ENCODE peak calls at places on chromosome 19, in nine cellular contexts. One of them, this sample, is unnamed.

GRCh38 chr19:18789883-18790565 is 1.1 kb downstream of the COMP start:
- DNase-seq in upper lobe of right lung: no peak
- DNase-seq in H7: peak
- DNase-seq in bronchial epithelial cell: no peak
- DNase-seq in GM12865: peak
- DNase-seq in foreskin fibroblast: no peak
- DNase-seq in fibroblast of villous mesenchyme: peak
- DNase-seq in AG10803: no peak
- DNase-seq in IMR-90: no peak
- DNase-seq in this sample: no peak

GRCh38 chr19:44808463-44809371 is at the start of gene BCAM:
- DNase-seq in fibroblast of villous mesenchyme: peak
- DNase-seq in GM12865: no peak
- DNase-seq in IMR-90: peak
- DNase-seq in foreskin fibroblast: peak
- DNase-seq in bronchial epithelial cell: no peak
- DNase-seq in upper lobe of right lung: peak
- DNase-seq in AG10803: peak
- DNase-seq in H7: peak
- DNase-seq in this sample: no peak

GRCh38 chr19:1650627-1651009 is 1.8 kb downstream of the TCF3 start:
- DNase-seq in bronchial epithelial cell: no peak
- DNase-seq in IMR-90: peak
- DNase-seq in GM12865: peak
- DNase-seq in AG10803: no peak
- DNase-seq in upper lobe of right lung: no peak
- DNase-seq in foreskin fibroblast: peak
- DNase-seq in H7: peak
- DNase-seq in fibroblast of villous mesenchyme: peak
- DNase-seq in this sample: peak

GRCh38 chr19:48962029-48962848 is 2.9 kb upstream of the FTL start:
- DNase-seq in bronchial epithelial cell: no peak
- DNase-seq in fibroblast of villous mesenchyme: peak
- DNase-seq in AG10803: no peak
- DNase-seq in H7: peak
- DNase-seq in upper lobe of right lung: peak
- DNase-seq in GM12865: peak
- DNase-seq in IMR-90: no peak
- DNase-seq in foreskin fibroblast: no peak
- DNase-seq in this sample: peak

GRCh38 chr19:39356073-39356472 is 13.9 kb downstream of the SAMD4B start:
- DNase-seq in upper lobe of right lung: no peak
- DNase-seq in H7: no peak
- DNase-seq in IMR-90: no peak
- DNase-seq in AG10803: no peak
- DNase-seq in bronchial epithelial cell: no peak
- DNase-seq in foreskin fibroblast: no peak
- DNase-seq in GM12865: no peak
- DNase-seq in fibroblast of villous mesenchyme: no peak
- DNase-seq in this sample: no peak

GRCh38 chr19:1942078-1942933 is 1.3 kb downstream of the CSNK1G2 start:
- DNase-seq in AG10803: peak
- DNase-seq in bronchial epithelial cell: peak
- DNase-seq in IMR-90: peak
- DNase-seq in upper lobe of right lung: peak
- DNase-seq in fibroblast of villous mesenchyme: peak
- DNase-seq in H7: peak
- DNase-seq in GM12865: peak
- DNase-seq in foreskin fibroblast: peak
- DNase-seq in this sample: peak

GRCh38 chr19:8342684-8343482 is at the start of gene KANK3:
- DNase-seq in upper lobe of right lung: peak
- DNase-seq in fibroblast of villous mesenchyme: peak
- DNase-seq in IMR-90: peak
- DNase-seq in foreskin fibroblast: peak
- DNase-seq in bronchial epithelial cell: peak
- DNase-seq in AG10803: peak
- DNase-seq in H7: peak
- DNase-seq in GM12865: peak
- DNase-seq in this sample: peak

GRCh38 chr19:8609210-8610040 is 1.1 kb downstream of the ADAMTS10 start:
- DNase-seq in upper lobe of right lung: peak
- DNase-seq in GM12865: no peak
- DNase-seq in IMR-90: peak
- DNase-seq in bronchial epithelial cell: no peak
- DNase-seq in AG10803: peak
- DNase-seq in H7: peak
- DNase-seq in foreskin fibroblast: peak
- DNase-seq in fibroblast of villous mesenchyme: peak
- DNase-seq in this sample: no peak

GRCh38 chr19:812049-812816 is 9.5 kb downstream of the PLPPR3 start:
- DNase-seq in foreskin fibroblast: no peak
- DNase-seq in IMR-90: no peak
- DNase-seq in H7: peak
- DNase-seq in bronchial epithelial cell: no peak
- DNase-seq in GM12865: no peak
- DNase-seq in upper lobe of right lung: no peak
- DNase-seq in fibroblast of villous mesenchyme: no peak
- DNase-seq in AG10803: no peak
- DNase-seq in this sample: no peak

GRCh38 chr19:47444388-47444821 is 25.1 kb upstream of the MEIS3 start:
- DNase-seq in upper lobe of right lung: no peak
- DNase-seq in IMR-90: no peak
- DNase-seq in foreskin fibroblast: no peak
- DNase-seq in AG10803: no peak
- DNase-seq in bronchial epithelial cell: no peak
- DNase-seq in fibroblast of villous mesenchyme: no peak
- DNase-seq in GM12865: no peak
- DNase-seq in H7: peak
- DNase-seq in this sample: no peak

GRCh38 chr19:49564616-49565045 is 15.7 kb downstream of the NOSIP start:
- DNase-seq in fibroblast of villous mesenchyme: no peak
- DNase-seq in GM12865: no peak
- DNase-seq in foreskin fibroblast: no peak
- DNase-seq in bronchial epithelial cell: no peak
- DNase-seq in IMR-90: no peak
- DNase-seq in AG10803: no peak
- DNase-seq in upper lobe of right lung: no peak
- DNase-seq in H7: no peak
- DNase-seq in this sample: no peak

GRCh38 chr19:38708413-38709024 is 35.8 kb downstream of the CAPN12 start:
- DNase-seq in bronchial epithelial cell: no peak
- DNase-seq in upper lobe of right lung: no peak
- DNase-seq in AG10803: no peak
- DNase-seq in GM12865: no peak
- DNase-seq in H7: no peak
- DNase-seq in fibroblast of villous mesenchyme: no peak
- DNase-seq in foreskin fibroblast: no peak
- DNase-seq in IMR-90: no peak
- DNase-seq in this sample: no peak

GRCh38 chr19:45523642-45524256 is 16.5 kb downstream of the VASP start:
- DNase-seq in upper lobe of right lung: peak
- DNase-seq in fibroblast of villous mesenchyme: peak
- DNase-seq in IMR-90: peak
- DNase-seq in GM12865: peak
- DNase-seq in H7: peak
- DNase-seq in AG10803: peak
- DNase-seq in foreskin fibroblast: peak
- DNase-seq in bronchial epithelial cell: peak
- DNase-seq in this sample: peak

DNA sequence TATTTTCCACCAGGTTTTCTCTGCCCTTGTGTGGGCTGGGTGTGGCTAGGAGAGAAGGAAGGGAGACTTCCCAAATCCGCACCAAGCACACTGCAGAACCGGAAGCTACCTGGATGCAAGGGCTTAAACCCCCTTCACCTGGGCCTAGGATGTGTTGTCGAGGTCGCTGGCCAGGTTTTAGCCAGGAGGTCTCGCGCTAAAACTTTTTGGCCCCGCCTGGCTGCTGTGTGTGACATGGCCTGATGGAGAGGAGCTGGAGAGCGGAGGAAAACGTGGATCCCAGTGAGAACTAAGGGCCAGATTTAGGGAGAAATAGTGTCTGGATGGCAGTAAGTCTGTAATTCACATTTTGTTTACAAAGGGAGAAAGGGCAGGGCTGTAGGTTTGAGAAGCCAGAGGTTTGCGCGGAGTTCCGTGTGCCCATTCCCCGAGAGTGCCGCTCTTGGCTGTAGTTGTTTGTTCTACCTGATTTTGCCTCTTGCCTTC is 3.1 kb upstream of the TSHZ3 start:
- DNase-seq in upper lobe of right lung: no peak
- DNase-seq in H7: peak
- DNase-seq in fibroblast of villous mesenchyme: no peak
- DNase-seq in bronchial epithelial cell: no peak
- DNase-seq in IMR-90: no peak
- DNase-seq in AG10803: no peak
- DNase-seq in GM12865: no peak
- DNase-seq in foreskin fibroblast: no peak
- DNase-seq in this sample: no peak
- H3K4me3 ChIP-seq in upper lobe of right lung: no peak
- H3K4me3 ChIP-seq in H7: peak
- H3K4me3 ChIP-seq in fibroblast of villous mesenchyme: peak
- H3K4me3 ChIP-seq in bronchial epithelial cell: no peak
- H3K4me3 ChIP-seq in IMR-90: peak
- H3K4me3 ChIP-seq in AG10803: peak
- H3K4me3 ChIP-seq in GM12865: no peak
- H3K4me3 ChIP-seq in foreskin fibroblast: no peak
- H3K4me3 ChIP-seq in this sample: no peak

GRCh38 chr19:3603121-3603841 is 3.4 kb downstream of the TBXA2R start:
- DNase-seq in fibroblast of villous mesenchyme: no peak
- DNase-seq in H7: peak
- DNase-seq in GM12865: no peak
- DNase-seq in AG10803: no peak
- DNase-seq in upper lobe of right lung: no peak
- DNase-seq in foreskin fibroblast: no peak
- DNase-seq in bronchial epithelial cell: no peak
- DNase-seq in IMR-90: no peak
- DNase-seq in this sample: no peak

GRCh38 chr19:3604987-3605343 is 1.7 kb downstream of the TBXA2R start:
- DNase-seq in fibroblast of villous mesenchyme: no peak
- DNase-seq in AG10803: no peak
- DNase-seq in upper lobe of right lung: no peak
- DNase-seq in IMR-90: no peak
- DNase-seq in GM12865: peak
- DNase-seq in bronchial epithelial cell: no peak
- DNase-seq in foreskin fibroblast: no peak
- DNase-seq in H7: peak
- DNase-seq in this sample: peak

GRCh38 chr19:3605361-3605760 is 1.3 kb downstream of the TBXA2R start:
- DNase-seq in GM12865: no peak
- DNase-seq in fibroblast of villous mesenchyme: no peak
- DNase-seq in bronchial epithelial cell: no peak
- DNase-seq in foreskin fibroblast: no peak
- DNase-seq in IMR-90: no peak
- DNase-seq in AG10803: no peak
- DNase-seq in H7: no peak
- DNase-seq in upper lobe of right lung: no peak
- DNase-seq in this sample: no peak

GRCh38 chr19:3605770-3606169 is 905 bp downstream of the TBXA2R start:
- DNase-seq in H7: no peak
- DNase-seq in fibroblast of villous mesenchyme: no peak
- DNase-seq in upper lobe of right lung: no peak
- DNase-seq in IMR-90: no peak
- DNase-seq in foreskin fibroblast: no peak
- DNase-seq in AG10803: no peak
- DNase-seq in GM12865: no peak
- DNase-seq in bronchial epithelial cell: no peak
- DNase-seq in this sample: no peak

DNA sequence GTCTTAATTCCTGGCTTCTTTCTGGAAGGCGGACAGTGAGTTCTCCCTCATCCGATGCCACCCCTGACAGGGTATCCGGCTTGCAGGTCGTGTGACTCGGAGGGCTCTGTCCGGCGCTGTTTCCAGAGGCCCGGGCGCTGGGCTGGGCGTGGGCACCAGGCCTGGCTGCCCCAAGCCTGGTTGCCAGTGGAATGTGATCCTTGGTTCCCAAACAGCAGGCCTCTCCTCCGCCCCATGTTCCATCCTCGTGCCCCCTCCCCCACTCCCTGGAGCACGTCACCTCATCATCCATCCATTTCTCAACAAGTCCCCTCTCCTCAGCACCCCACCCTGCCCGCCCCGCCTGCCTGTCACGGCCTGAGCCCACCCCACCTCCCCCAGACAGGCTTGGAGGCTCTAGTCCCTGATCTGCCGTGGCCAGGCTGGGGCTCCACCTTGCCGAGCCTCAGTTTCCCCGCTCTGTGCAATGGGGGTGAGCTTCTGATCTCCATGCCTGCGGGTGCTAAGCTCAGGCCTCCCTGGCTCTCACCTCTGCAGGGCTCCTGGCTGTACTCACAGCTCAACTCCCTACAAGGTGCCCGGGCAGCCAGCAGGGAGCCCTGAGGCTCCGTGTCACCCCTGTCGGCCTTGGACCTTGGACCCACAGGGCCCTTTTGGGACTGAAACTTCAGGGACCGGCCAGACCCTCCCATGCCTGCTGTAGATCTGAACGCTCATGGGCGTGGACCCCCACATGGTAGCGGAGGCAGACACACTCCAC is 2.3 kb downstream of the TBXA2R start:
- DNase-seq in upper lobe of right lung: no peak
- DNase-seq in IMR-90: no peak
- DNase-seq in AG10803: no peak
- DNase-seq in GM12865: no peak
- DNase-seq in foreskin fibroblast: no peak
- DNase-seq in fibroblast of villous mesenchyme: no peak
- DNase-seq in bronchial epithelial cell: no peak
- DNase-seq in H7: peak
- DNase-seq in this sample: no peak
- H3K4me3 ChIP-seq in upper lobe of right lung: no peak
- H3K4me3 ChIP-seq in IMR-90: no peak
- H3K4me3 ChIP-seq in AG10803: no peak
- H3K4me3 ChIP-seq in GM12865: no peak
- H3K4me3 ChIP-seq in foreskin fibroblast: no peak
- H3K4me3 ChIP-seq in fibroblast of villous mesenchyme: no peak
- H3K4me3 ChIP-seq in bronchial epithelial cell: no peak
- H3K4me3 ChIP-seq in H7: no peak
- H3K4me3 ChIP-seq in this sample: no peak

DNA sequence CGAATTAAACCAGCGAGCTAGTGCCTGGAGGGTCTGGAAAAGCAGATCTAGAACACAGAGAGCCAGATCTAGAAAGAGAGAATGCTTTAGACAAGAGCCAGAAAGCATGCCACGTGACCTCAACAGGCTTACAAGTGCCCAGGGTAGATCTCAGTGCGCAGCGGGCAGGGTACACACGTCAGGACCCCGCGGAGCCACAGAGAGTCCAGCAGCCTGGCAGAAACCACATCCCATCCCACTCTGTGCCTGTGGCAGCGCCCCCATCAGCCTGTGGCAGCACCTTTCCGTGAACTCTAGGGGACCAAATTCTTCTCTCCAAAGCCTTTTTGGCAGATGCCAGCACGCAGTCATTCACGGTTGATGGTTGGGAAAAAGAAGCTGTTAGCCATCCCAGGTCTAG is 5.9 kb downstream of the ARHGEF1 start:
- DNase-seq in bronchial epithelial cell: no peak
- DNase-seq in fibroblast of villous mesenchyme: no peak
- DNase-seq in upper lobe of right lung: no peak
- DNase-seq in GM12865: no peak
- DNase-seq in AG10803: no peak
- DNase-seq in H7: no peak
- DNase-seq in IMR-90: no peak
- DNase-seq in foreskin fibroblast: no peak
- DNase-seq in this sample: no peak
- H3K4me3 ChIP-seq in bronchial epithelial cell: no peak
- H3K4me3 ChIP-seq in fibroblast of villous mesenchyme: no peak
- H3K4me3 ChIP-seq in upper lobe of right lung: no peak
- H3K4me3 ChIP-seq in GM12865: no peak
- H3K4me3 ChIP-seq in AG10803: no peak
- H3K4me3 ChIP-seq in H7: no peak
- H3K4me3 ChIP-seq in IMR-90: no peak
- H3K4me3 ChIP-seq in foreskin fibroblast: no peak
- H3K4me3 ChIP-seq in this sample: no peak

GRCh38 chr19:5339470-5339949 is 1.1 kb downstream of the PTPRS start:
- DNase-seq in fibroblast of villous mesenchyme: no peak
- DNase-seq in bronchial epithelial cell: no peak
- DNase-seq in upper lobe of right lung: no peak
- DNase-seq in H7: peak
- DNase-seq in foreskin fibroblast: no peak
- DNase-seq in AG10803: no peak
- DNase-seq in IMR-90: no peak
- DNase-seq in GM12865: no peak
- DNase-seq in this sample: no peak
- H3K4me3 ChIP-seq in fibroblast of villous mesenchyme: peak
- H3K4me3 ChIP-seq in bronchial epithelial cell: peak
- H3K4me3 ChIP-seq in upper lobe of right lung: peak
- H3K4me3 ChIP-seq in H7: peak
- H3K4me3 ChIP-seq in foreskin fibroblast: peak
- H3K4me3 ChIP-seq in AG10803: peak
- H3K4me3 ChIP-seq in IMR-90: peak
- H3K4me3 ChIP-seq in GM12865: no peak
- H3K4me3 ChIP-seq in this sample: peak